ENCODE peak calls at places on chromosome 2, in ten cellular contexts. M is LNCaP clone FGC, P is 8988T, C is B cell, H is NCI-H69, I is breast epithelium, B is A172, F is mesenteric fat pad, X is NCI-H345, W is NCI-H2029 treated with DMSO at 0.1 percent for 48 hours. U is an unnamed sample.

GRCh38 chr2:237629739-237630138 is 2.4 kb downstream of the LRRFIP1 start:
- DNase-seq in M (no peak), P (no peak), C (no peak), H (no peak), I (no peak), B (peak), F (peak), X (no peak), W (no peak), U (no peak)

GRCh38 chr2:162257416-162257815 is 14.2 kb upstream of the FAP start:
- DNase-seq in M (no peak), P (no peak), C (no peak), H (no peak), I (no peak), B (no peak), F (no peak), X (no peak), W (no peak), U (no peak)

GRCh38 chr2:101277111-101277510 is 24.4 kb downstream of the CNOT11 start:
- DNase-seq in M (peak), P (no peak), C (no peak), H (no peak), I (no peak), B (no peak), F (no peak), X (no peak), W (no peak), U (no peak)

GRCh38 chr2:171347158-171347557 is 86.6 kb downstream of the METTL8 start:
- DNase-seq in M (no peak), P (no peak), C (no peak), H (no peak), I (no peak), B (peak), F (no peak), X (no peak), W (no peak), U (no peak)

GRCh38 chr2:112153179-112153490 is 14.9 kb downstream of the FBLN7 start:
- DNase-seq in M (no peak), P (no peak), C (no peak), H (no peak), I (peak), B (no peak), F (no peak), X (no peak), W (no peak), U (no peak)

GRCh38 chr2:218023636-218024035 is 20.8 kb upstream of the TNS1 start:
- DNase-seq in M (no peak), P (peak), C (no peak), H (no peak), I (peak), B (no peak), F (peak), X (no peak), W (no peak), U (no peak)

GRCh38 chr2:111046670-111047069 is 74.0 kb upstream of the BCL2L11 start:
- DNase-seq in M (no peak), P (no peak), C (no peak), H (no peak), I (no peak), B (no peak), F (peak), X (no peak), W (no peak), U (no peak)

GRCh38 chr2:8803658-8804379 is 33.6 kb downstream of the KIDINS220 start:
- DNase-seq in M (peak), P (peak), C (no peak), H (peak), I (peak), B (peak), F (no peak), X (peak), W (peak), U (peak)

GRCh38 chr2:127647242-127648190 is 1.6 kb downstream of the GPR17 start:
- DNase-seq in M (no peak), P (no peak), C (no peak), H (no peak), I (no peak), B (peak), F (no peak), X (no peak), W (no peak), U (no peak)

GRCh38 chr2:166628478-166629136 is 134.6 kb upstream of the SCN7A start:
- DNase-seq in M (no peak), P (no peak), C (no peak), H (peak), I (no peak), B (no peak), F (no peak), X (peak), W (no peak), U (no peak)

GRCh38 chr2:30106543-30106942 is 40.3 kb upstream of the YPEL5 start:
- DNase-seq in M (no peak), P (no peak), C (no peak), H (no peak), I (no peak), B (peak), F (no peak), X (no peak), W (no peak), U (no peak)

GRCh38 chr2:151007365-151007764 is 254.3 kb downstream of the RBM43 start:
- DNase-seq in M (no peak), P (no peak), C (no peak), H (peak), I (no peak), B (no peak), F (no peak), X (peak), W (peak), U (peak)

GRCh38 chr2:85308951-85309555 is 18.7 kb downstream of the TGOLN2 start:
- DNase-seq in M (no peak), P (no peak), C (no peak), H (peak), I (no peak), B (peak), F (no peak), X (peak), W (peak), U (no peak)

GRCh38 chr2:98882971-98883779 is 52.9 kb downstream of the CRACDL start:
- DNase-seq in M (no peak), P (no peak), C (no peak), H (no peak), I (no peak), B (no peak), F (no peak), X (no peak), W (no peak), U (no peak)

GRCh38 chr2:240293865-240294461 is 141.5 kb upstream of the GPC1 start:
- DNase-seq in M (no peak), P (no peak), C (no peak), H (peak), I (no peak), B (no peak), F (no peak), X (peak), W (peak), U (no peak)

GRCh38 chr2:200308421-200309295 is 2.2 kb downstream of the SPATS2L start:
- DNase-seq in M (no peak), P (no peak), C (no peak), H (no peak), I (no peak), B (peak), F (no peak), X (no peak), W (no peak), U (no peak)

GRCh38 chr2:70371753-70372152 is 69.9 kb upstream of the FAM136A start:
- DNase-seq in M (no peak), P (no peak), C (no peak), H (no peak), I (no peak), B (peak), F (no peak), X (no peak), W (no peak), U (peak)

GRCh38 chr2:220001693-220002260 is 374.3 kb downstream of the SLC4A3 start:
- DNase-seq in M (no peak), P (peak), C (no peak), H (no peak), I (no peak), B (peak), F (no peak), X (no peak), W (no peak), U (peak)

GRCh38 chr2:157329524-157329923 is 3.9 kb upstream of the ERMN start:
- DNase-seq in M (peak), P (no peak), C (no peak), H (peak), I (no peak), B (no peak), F (no peak), X (peak), W (peak), U (no peak)

GRCh38 chr2:235044501-235045271 is 92.9 kb downstream of the SH3BP4 start:
- DNase-seq in M (no peak), P (no peak), C (no peak), H (no peak), I (no peak), B (no peak), F (no peak), X (no peak), W (no peak), U (no peak)

GRCh38 chr2:189580267-189580661 is 322 bp downstream of the SLC40A1 start:
- DNase-seq in M (no peak), P (no peak), C (no peak), H (no peak), I (no peak), B (no peak), F (no peak), X (no peak), W (no peak), U (no peak)

GRCh38 chr2:176555781-176556180 is 286.5 kb downstream of the MTX2 start:
- DNase-seq in M (no peak), P (no peak), C (no peak), H (peak), I (no peak), B (no peak), F (no peak), X (no peak), W (no peak), U (no peak)

GRCh38 chr2:173124441-173124840 is 48.8 kb downstream of the MAP3K20 start:
- DNase-seq in M (no peak), P (no peak), C (no peak), H (peak), I (peak), B (peak), F (no peak), X (no peak), W (no peak), U (peak)

GRCh38 chr2:42567389-42567788 is 1.0 kb upstream of the MTA3 start:
- DNase-seq in M (no peak), P (no peak), C (no peak), H (no peak), I (no peak), B (no peak), F (no peak), X (no peak), W (no peak), U (peak)

GRCh38 chr2:189268763-189269162 is 89.2 kb upstream of the COL5A2 start:
- DNase-seq in M (no peak), P (no peak), C (no peak), H (no peak), I (no peak), B (no peak), F (no peak), X (no peak), W (no peak), U (no peak)

GRCh38 chr2:33108483-33109443 is 162.0 kb downstream of the LTBP1 start:
- DNase-seq in M (no peak), P (no peak), C (no peak), H (peak), I (no peak), B (peak), F (no peak), X (no peak), W (no peak), U (no peak)

GRCh38 chr2:214019229-214019972 is 391.5 kb upstream of the VWC2L start:
- DNase-seq in M (peak), P (no peak), C (no peak), H (no peak), I (no peak), B (peak), F (no peak), X (no peak), W (no peak), U (no peak)

GRCh38 chr2:105385703-105386540 is 12.9 kb downstream of the FHL2 start:
- DNase-seq in M (peak), P (no peak), C (no peak), H (no peak), I (no peak), B (no peak), F (peak), X (no peak), W (no peak), U (no peak)

GRCh38 chr2:226742346-226742745 is 57.3 kb downstream of the IRS1 start:
- DNase-seq in M (no peak), P (no peak), C (no peak), H (no peak), I (peak), B (no peak), F (no peak), X (no peak), W (peak), U (no peak)

GRCh38 chr2:88187038-88187676 is 17.0 kb downstream of the THNSL2 start:
- DNase-seq in M (no peak), P (peak), C (peak), H (peak), I (peak), B (peak), F (no peak), X (peak), W (peak), U (peak)

GRCh38 chr2:60710707-60711106 is 45.4 kb upstream of the PAPOLG start:
- DNase-seq in M (no peak), P (no peak), C (no peak), H (no peak), I (no peak), B (no peak), F (no peak), X (no peak), W (no peak), U (no peak)

GRCh38 chr2:124301915-124302314 is 276.8 kb downstream of the CNTNAP5 start:
- DNase-seq in M (no peak), P (no peak), C (no peak), H (no peak), I (no peak), B (no peak), F (no peak), X (no peak), W (no peak), U (no peak)

GRCh38 chr2:1769703-1770422 is 25.5 kb upstream of the PXDN start:
- DNase-seq in M (peak), P (peak), C (peak), H (peak), I (peak), B (peak), F (peak), X (peak), W (peak), U (peak)

GRCh38 chr2:237510502-237511217 is 23.6 kb downstream of the MLPH start:
- DNase-seq in M (no peak), P (no peak), C (no peak), H (no peak), I (no peak), B (no peak), F (no peak), X (no peak), W (no peak), U (no peak)

GRCh38 chr2:224546926-224547325 is 38.2 kb downstream of the CUL3 start:
- DNase-seq in M (no peak), P (no peak), C (no peak), H (no peak), I (no peak), B (no peak), F (no peak), X (no peak), W (no peak), U (no peak)

GRCh38 chr2:109410021-109410815 is 203.5 kb downstream of the SEPTIN10 start:
- DNase-seq in M (peak), P (no peak), C (no peak), H (no peak), I (no peak), B (no peak), F (no peak), X (no peak), W (no peak), U (no peak)

GRCh38 chr2:200860092-200860795 is 4.2 kb downstream of the CLK1 start:
- DNase-seq in M (no peak), P (no peak), C (no peak), H (no peak), I (no peak), B (no peak), F (no peak), X (no peak), W (no peak), U (no peak)

GRCh38 chr2:45441571-45441970 is 169.5 kb downstream of the SRBD1 start:
- DNase-seq in M (no peak), P (no peak), C (no peak), H (no peak), I (no peak), B (no peak), F (no peak), X (no peak), W (no peak), U (no peak)